ENCODE peak calls at places on chromosomes 11 and 22, in five cellular contexts. M is vagina, Z is upper lobe of left lung, L is spleen, S is GM12892. B is an unnamed sample.

GRCh38 chr22:44664149-44664548 is 37.9 kb upstream of the PRR5 start:
- DNase-seq in M (no peak), Z (no peak), L (peak; percentile 91), S (no peak), B (no peak)

GRCh38 chr11:69716099-69716498 is 12.3 kb upstream of the FGF19 start:
- DNase-seq in M (no peak), Z (no peak), L (no peak), S (no peak), B (no peak)

GRCh38 chr11:87281496-87281895 is 243.8 kb downstream of the TMEM135 start:
- DNase-seq in M (no peak), Z (no peak), L (no peak), S (no peak), B (no peak)

GRCh38 chr11:115715371-115715770 is 211.2 kb upstream of the CADM1 start:
- DNase-seq in M (no peak), Z (no peak), L (no peak), S (no peak), B (no peak)

GRCh38 chr11:34252015-34252414 is 105.8 kb downstream of the ABTB2 start:
- DNase-seq in M (no peak), Z (no peak), L (no peak), S (no peak), B (no peak)

GRCh38 chr22:25716637-25717036 is 25.4 kb upstream of the MYO18B start:
- DNase-seq in M (no peak), Z (no peak), L (no peak), S (no peak), B (no peak)

GRCh38 chr11:129077191-129077590 is 114.9 kb downstream of the ARHGAP32 start:
- DNase-seq in M (no peak), Z (no peak), L (peak; percentile 47), S (no peak), B (no peak)

GRCh38 chr11:107741044-107741823 is 29.4 kb upstream of the SLN start:
- DNase-seq in M (no peak), Z (peak; percentile 6), L (peak; percentile 66), S (peak; percentile 17), B (no peak)

GRCh38 chr11:62721994-62722393 is 5.3 kb downstream of the HNRNPUL2 start:
- DNase-seq in M (no peak), Z (no peak), L (no peak), S (no peak), B (no peak)

GRCh38 chr22:38110863-38111852 is 674 bp upstream of the BAIAP2L2 start:
- DNase-seq in M (no peak), Z (peak; percentile 80), L (no peak), S (no peak), B (no peak)

GRCh38 chr11:124276081-124276480 is 19.9 kb downstream of the OR8G5 start:
- DNase-seq in M (no peak), Z (no peak), L (no peak), S (no peak), B (no peak)

GRCh38 chr11:78504708-78505107 is 70.0 kb downstream of the NARS2 start:
- DNase-seq in M (no peak), Z (no peak), L (no peak), S (no peak), B (no peak)

GRCh38 chr11:587546-587945 is 11.3 kb downstream of the PHRF1 start:
- DNase-seq in M (no peak), Z (no peak), L (no peak), S (no peak), B (no peak)

GRCh38 chr11:134244593-134244992 is 8.6 kb downstream of the THYN1 start:
- DNase-seq in M (no peak), Z (no peak), L (no peak), S (no peak), B (no peak)

DNA sequence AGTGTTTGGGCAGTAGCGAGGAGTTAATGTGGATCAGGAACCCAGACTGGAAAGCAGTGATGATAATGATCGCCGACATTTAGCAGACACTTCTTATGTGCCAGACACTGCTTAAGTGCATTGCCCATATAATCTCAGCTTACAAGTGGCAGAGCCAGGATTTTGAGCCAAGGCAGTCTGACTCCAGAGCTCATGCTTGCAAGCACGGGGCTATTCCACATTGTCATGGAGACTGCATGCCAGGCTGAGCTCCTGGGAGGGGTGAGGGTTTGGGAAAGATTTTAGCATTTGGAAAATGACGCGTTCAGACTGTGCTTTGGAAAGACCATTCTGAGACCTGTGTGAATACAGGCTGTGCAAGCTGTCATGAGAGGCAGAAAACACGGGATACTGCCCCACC is 302.7 kb downstream of the DDX10 start:
- DNase-seq in M (no peak), Z (no peak), L (no peak), S (no peak), B (no peak)
- TF ChIP-seq POLR2AphosphoS5 in M (no peak), Z (no peak), L (no peak), S (no peak), B (no peak)

GRCh38 chr11:15501566-15501965 is 386.8 kb downstream of the INSC start:
- DNase-seq in M (no peak), Z (no peak), L (no peak), S (no peak), B (no peak)
- TF ChIP-seq POLR2AphosphoS5 in M (no peak), Z (no peak), L (no peak), S (no peak), B (no peak)

GRCh38 chr22:35648066-35649025 is at the start of gene APOL6:
- DNase-seq in M (peak; percentile 93), Z (no peak), L (peak; percentile 81), S (no peak), B (no peak)
- TF ChIP-seq POLR2AphosphoS5 in M (peak; percentile 64), Z (peak; percentile 86), L (peak; percentile 85), S (peak; percentile 22), B (no peak)

DNA sequence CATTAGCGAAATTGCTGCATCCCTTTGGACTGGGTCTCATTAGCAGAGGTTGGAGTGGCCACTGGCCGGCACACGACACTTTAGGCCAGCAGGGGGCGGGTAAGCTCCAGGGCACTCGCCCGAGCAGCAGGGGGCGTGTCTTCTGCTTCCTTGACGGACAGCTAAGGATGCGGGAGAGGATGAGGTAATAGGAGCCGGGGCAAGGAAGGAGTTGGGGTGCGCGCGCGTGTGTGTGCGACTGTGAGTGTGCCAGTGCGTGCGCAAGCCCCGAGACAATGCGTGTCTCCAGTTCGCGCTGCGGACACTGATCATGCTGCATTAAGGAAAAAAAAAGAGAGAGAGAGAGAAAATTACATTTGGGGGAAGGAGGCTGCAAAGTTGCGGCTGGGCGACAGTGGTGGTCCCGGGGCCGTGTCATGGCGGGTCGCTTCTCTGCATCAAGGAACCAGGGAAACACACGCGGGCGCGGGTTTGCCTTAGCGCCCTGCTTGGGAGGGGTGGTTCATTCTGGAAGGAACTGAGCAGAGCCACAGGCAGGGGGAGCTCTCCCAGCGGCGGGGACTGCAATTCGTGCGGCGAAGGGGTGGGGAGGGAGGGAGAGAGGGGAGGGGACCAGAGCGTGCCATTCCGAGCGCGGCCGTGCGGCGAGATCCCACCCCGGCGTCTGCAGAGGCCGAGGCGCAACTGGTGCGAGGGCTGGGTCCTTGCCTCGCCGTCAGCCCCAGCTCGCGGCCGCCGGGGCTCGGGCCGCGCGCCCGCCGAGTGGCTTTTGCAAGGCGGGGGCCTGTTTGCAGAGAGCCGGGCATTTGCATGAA is at the start of gene DTX4:
- DNase-seq in M (no peak), Z (peak; percentile 95), L (peak; percentile 98), S (peak; percentile 78), B (no peak)
- TF ChIP-seq POLR2AphosphoS5 in M (peak; percentile 73), Z (peak; percentile 11), L (peak; percentile 45), S (no peak), B (no peak)